ENCODE peak calls at places on chromosomes 16 and 17, in seven cellular contexts. M is adrenal gland, C is heart right ventricle, S is left ventricle myocardium inferior, P is PC-3, J is stomach, U is IMR-90. W is an unnamed sample.

GRCh38 chr17:41417576-41418015 is 6.8 kb downstream of the KRT37 start:
- DNase-seq in M (no peak), C (no peak), S (no peak), P (peak; percentile 84), J (no peak), U (peak; percentile 43), W (no peak)

GRCh38 chr17:58289869-58290268 is 9.1 kb upstream of the MPO start:
- DNase-seq in M (peak; percentile 3), C (no peak), S (no peak), P (peak; percentile 75), J (peak; percentile 15), U (no peak), W (no peak)

GRCh38 chr16:81265658-81266451 is 27.4 kb downstream of the BCO1 start:
- DNase-seq in M (peak; percentile 51), C (peak; percentile 89), S (peak; percentile 86), P (peak; percentile 31), J (peak; percentile 93), U (peak; percentile 19), W (peak; percentile 54)

GRCh38 chr16:1323296-1324239 is 9.9 kb upstream of the BAIAP3 start:
- DNase-seq in M (no peak), C (no peak), S (no peak), P (no peak), J (no peak), U (no peak), W (no peak)

GRCh38 chr16:89277641-89278341 is 60.3 kb downstream of the ZNF778 start:
- DNase-seq in M (no peak), C (no peak), S (peak; percentile 18), P (no peak), J (no peak), U (no peak), W (no peak)

GRCh38 chr17:44608732-44609435 is 47.4 kb upstream of the MEIOC start:
- DNase-seq in M (no peak), C (no peak), S (no peak), P (no peak), J (no peak), U (no peak), W (no peak)

GRCh38 chr17:40378966-40379365 is 14.4 kb upstream of the GJD3 start:
- DNase-seq in M (no peak), C (no peak), S (no peak), P (no peak), J (no peak), U (no peak), W (no peak)

GRCh38 chr16:13307255-13307654 is 405.9 kb downstream of the SHISA9 start:
- DNase-seq in M (no peak), C (no peak), S (no peak), P (no peak), J (no peak), U (no peak), W (no peak)

GRCh38 chr17:36185416-36185815 is 9.0 kb upstream of the TBC1D3B start:
- DNase-seq in M (no peak), C (no peak), S (no peak), P (no peak), J (no peak), U (no peak), W (no peak)

GRCh38 chr16:9607512-9608230 is 516.2 kb downstream of the HAPSTR1 start:
- DNase-seq in M (no peak), C (no peak), S (no peak), P (no peak), J (no peak), U (no peak), W (no peak)

GRCh38 chr17:41264599-41264998 is 579 bp upstream of the KRTAP9-6 start:
- DNase-seq in M (no peak), C (no peak), S (no peak), P (no peak), J (no peak), U (no peak), W (no peak)

GRCh38 chr16:35174006-35174405 is 1714.6 kb downstream of the TP53TG3F start:
- DNase-seq in M (no peak), C (no peak), S (no peak), P (no peak), J (no peak), U (no peak), W (no peak)
- H3K9me3 ChIP-seq in M (no peaks in the 10 kb centered on the region), C (no peaks in the 10 kb centered on the region), S (peaks cover 8% of the 10 kb centered on the region), P (no peaks in the 10 kb centered on the region), J (peaks cover 35% of the 10 kb centered on the region), U (peaks cover 25% of the 10 kb centered on the region), W (peaks cover 3% of the 10 kb centered on the region)

GRCh38 chr17:27633312-27634025 is 2.5 kb downstream of the LGALS9 start:
- DNase-seq in M (peak; percentile 59), C (no peak), S (no peak), P (no peak), J (no peak), U (peak; percentile 12), W (no peak)

GRCh38 chr17:27634026-27634335 is 3.0 kb downstream of the LGALS9 start:
- DNase-seq in M (no peak), C (no peak), S (no peak), P (no peak), J (no peak), U (no peak), W (no peak)

GRCh38 chr17:27630607-27631408 is at the start of gene LGALS9:
- DNase-seq in M (no peak), C (peak; percentile 48), S (no peak), P (peak; percentile 19), J (peak; percentile 75), U (peak; percentile 38), W (no peak)

GRCh38 chr17:27631897-27632725 is 1.1 kb downstream of the LGALS9 start:
- DNase-seq in M (no peak), C (no peak), S (no peak), P (no peak), J (no peak), U (no peak), W (no peak)

DNA sequence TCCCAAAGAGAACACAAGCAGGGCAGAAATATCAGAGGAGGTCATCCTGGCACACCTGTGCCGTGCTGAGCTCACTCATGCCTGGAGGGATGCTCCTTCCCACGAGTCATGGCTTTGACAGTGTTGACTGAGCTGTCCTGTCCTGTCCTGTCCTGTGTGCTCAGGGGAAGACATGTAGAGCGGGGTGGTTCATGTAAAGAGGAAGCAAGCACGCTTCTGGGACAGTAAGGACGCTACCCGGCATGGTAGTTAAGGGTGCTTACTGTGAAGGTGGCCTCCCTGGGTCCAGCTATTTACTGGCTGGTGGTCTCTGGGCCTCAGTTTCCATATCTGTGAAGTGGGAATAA is 394 bp downstream of the LGALS9 start:
- DNase-seq in M (no peak), C (no peak), S (no peak), P (no peak), J (no peak), U (no peak), W (no peak)
- H3K4me3 ChIP-seq in M (no peak overlapping the region), C (peak overlapping the region; percentile 58), S (peak overlapping the region; percentile 62), P (no peak overlapping the region), J (peak overlapping the region; percentile 55), U (no peak overlapping the region), W (no peak overlapping the region)

DNA sequence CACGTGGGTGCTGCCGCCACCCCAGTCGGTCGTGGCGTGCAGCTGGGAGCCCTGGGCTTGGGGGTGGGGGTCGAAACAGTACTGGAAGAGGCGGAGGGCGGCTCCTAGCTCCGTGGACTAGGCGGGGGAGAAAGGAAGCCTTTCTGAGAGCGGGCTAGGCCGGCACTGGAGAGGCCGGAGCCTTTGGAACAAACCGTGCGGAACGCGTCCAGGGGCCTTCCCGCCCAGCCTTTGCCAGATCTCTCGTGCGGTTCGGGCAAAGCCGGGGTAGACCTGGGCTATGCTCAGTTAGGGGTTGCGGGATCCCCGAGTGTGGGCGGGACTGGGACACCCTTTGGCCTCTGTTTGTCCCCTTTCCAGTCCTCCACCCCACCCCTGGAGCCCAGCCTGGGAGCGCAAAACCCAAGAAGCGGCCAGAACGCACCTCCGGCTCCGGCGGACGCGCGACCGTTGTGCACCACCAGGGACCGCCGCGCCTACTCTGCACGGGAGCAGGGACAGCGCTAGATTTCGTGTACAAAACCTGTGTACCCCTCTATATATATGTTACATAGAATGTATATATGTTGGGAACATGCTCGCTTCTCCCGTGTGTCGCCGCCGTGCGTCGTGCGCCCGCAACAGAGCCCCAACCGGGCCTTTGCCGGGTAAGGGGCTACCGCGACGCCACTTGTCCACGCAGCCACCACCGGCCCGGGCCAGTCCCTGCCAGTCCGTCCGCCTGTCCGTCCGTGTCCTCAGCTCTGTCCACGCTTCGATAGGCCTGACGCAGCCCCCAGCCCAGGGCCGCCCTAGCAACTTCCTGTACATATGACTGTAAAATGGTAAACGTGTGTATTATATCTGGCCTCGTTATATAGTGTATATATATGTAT is 26.2 kb downstream of the SREBF1 start:
- DNase-seq in M (peak; percentile 72), C (no peak), S (no peak), P (no peak), J (no peak), U (no peak), W (peak; percentile 48)
- TF ChIP-seq CTCF in M (peak; percentile 9), C (no peak), S (no peak), P (no peak), J (no peak), U (no peak), W (peak; percentile 12)

DNA sequence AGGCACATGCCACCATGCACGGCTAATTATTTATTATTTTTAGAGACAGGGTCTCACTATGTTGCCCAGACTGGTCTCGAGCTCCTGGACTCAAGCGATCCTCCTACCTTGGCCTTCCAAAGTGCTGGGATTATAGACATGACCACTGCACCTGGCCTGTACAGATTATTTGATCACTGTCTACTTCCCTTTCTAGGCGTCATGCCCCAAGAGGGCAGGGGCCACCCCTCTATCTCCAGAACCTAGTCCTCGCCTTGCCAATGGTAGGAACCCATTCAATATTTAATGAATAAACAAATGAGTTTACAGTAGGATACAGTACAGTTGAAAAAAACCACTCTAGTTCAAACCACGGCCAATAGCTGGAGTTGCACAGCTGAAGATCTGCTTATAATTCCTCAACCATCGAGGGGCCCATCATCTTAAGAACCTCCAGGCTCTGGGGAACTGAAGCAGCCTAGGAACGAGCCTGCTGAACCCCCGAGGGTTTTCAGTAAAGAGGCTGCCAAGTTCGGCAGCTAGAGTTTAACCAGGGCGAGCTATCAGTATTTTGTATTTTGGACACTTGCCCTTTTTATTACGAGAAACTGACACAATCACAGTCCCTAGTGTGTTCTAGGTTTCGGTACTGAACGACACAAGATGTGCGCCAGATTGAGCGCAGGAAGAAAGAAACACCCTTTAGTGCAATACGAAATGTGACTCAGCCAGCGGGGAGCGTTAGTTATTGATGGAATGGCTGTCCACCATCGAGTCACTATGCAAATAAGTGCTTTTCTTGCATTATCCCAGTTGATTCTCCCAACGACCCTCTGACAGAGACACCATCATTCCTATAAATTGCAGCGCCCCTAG is 14.6 kb downstream of the ADCY9 start:
- DNase-seq in M (no peak), C (peak; percentile 40), S (peak; percentile 25), P (no peak), J (peak; percentile 44), U (no peak), W (no peak)
- H3K9me3 ChIP-seq in M (no peaks in the 10 kb centered on the region), C (no peaks in the 10 kb centered on the region), S (no peaks in the 10 kb centered on the region), P (no peaks in the 10 kb centered on the region), J (no peaks in the 10 kb centered on the region), U (no peaks in the 10 kb centered on the region), W (no peaks in the 10 kb centered on the region)

DNA sequence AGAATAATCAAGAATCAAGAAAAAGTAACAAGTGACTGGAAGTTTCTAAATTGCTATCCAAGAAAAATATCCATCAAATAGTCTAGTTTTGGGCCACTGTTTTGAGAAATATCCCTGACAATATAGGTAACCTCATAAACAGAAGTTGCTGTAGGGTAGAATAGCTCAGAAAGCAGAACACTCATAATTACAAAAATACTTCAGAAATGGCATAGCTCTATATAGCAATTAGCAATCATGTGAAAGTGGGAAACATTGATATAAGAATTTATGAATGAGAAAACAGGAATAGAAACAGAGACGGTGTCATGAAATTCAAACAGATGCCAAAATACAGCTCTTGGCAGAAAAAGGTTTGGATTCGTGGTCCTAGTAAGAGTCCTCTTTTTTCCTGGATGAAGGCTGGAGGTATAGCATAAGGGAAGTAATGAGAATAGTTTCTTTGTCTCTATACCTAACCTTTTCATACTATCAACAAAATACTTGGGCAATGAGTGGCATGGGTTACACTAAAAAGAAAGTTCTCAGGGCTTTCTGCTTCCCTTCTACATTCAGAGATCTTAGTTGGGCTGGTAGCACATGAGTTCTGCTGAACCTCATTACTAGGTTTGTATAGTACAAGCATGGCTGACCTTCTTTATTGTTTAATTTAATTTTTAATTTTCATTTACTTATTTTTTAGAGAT is 33.5 kb downstream of the SPAG9 start:
- DNase-seq in M (no peak), C (no peak), S (no peak), P (peak; percentile 22), J (no peak), U (peak; percentile 50), W (no peak)
- H3K4me3 ChIP-seq in M (no peak overlapping the region), C (no peak overlapping the region), S (no peak overlapping the region), P (no peak overlapping the region), J (no peak overlapping the region), U (no peak overlapping the region), W (no peak overlapping the region)